ENCODE peak calls at places on chromosomes 4 and X, in five cellular contexts. L is BJ; F is lung; U is effector memory CD8-positive, alpha-beta T cell; N is AG09319. X is an unnamed sample.

GRCh38 chr4:177163532-177163931 is 146.1 kb upstream of the NEIL3 start:
- DNase-seq in N (no peak), F (no peak), L (no peak), U (no peak), X (no peak)

GRCh38 chr4:74158561-74159396 is 861 bp downstream of the MTHFD2L start:
- DNase-seq in F (no peak), N (no peak), U (no peak), L (no peak), X (no peak)

GRCh38 chr4:78056265-78057129 is 626 bp upstream of the FRAS1 start:
- DNase-seq in L (peak; percentile 53), N (peak; percentile 30), U (no peak), F (peak; percentile 81), X (no peak)

GRCh38 chrX:12956704-12957541 is 18.0 kb upstream of the TMSB4X start:
- DNase-seq in U (peak; percentile 43), L (no peak), N (no peak), F (no peak), X (peak; percentile 85)

GRCh38 chr4:77002721-77003120 is 53.2 kb downstream of the SEPTIN11 start:
- DNase-seq in N (no peak), L (no peak), F (no peak), U (no peak), X (no peak)

GRCh38 chr4:66694716-66695115 is 850.6 kb downstream of the CENPC start:
- DNase-seq in L (no peak), U (no peak), N (no peak), F (no peak), X (no peak)

GRCh38 chr4:16024009-16024408 is 59.8 kb downstream of the PROM1 start:
- DNase-seq in U (no peak), L (no peak), N (no peak), F (no peak), X (no peak)

GRCh38 chrX:9562851-9563250 is 98.0 kb downstream of the TBL1X start:
- DNase-seq in N (peak; percentile 46), F (no peak), L (peak; percentile 57), U (no peak), X (no peak)

GRCh38 chr4:86961605-86962295 is 26.9 kb downstream of the AFF1 start:
- DNase-seq in N (no peak), F (no peak), L (no peak), U (no peak), X (no peak)

GRCh38 chr4:158599150-158599549 is 72.5 kb downstream of the C4orf46 start:
- DNase-seq in F (no peak), U (no peak), N (no peak), L (no peak), X (no peak)

GRCh38 chr4:174332741-174333493 is 49.2 kb downstream of the CEP44 start:
- DNase-seq in F (no peak), U (no peak), L (no peak), N (no peak), X (no peak)

GRCh38 chrX:114599305-114599704 is 15.4 kb downstream of the HTR2C start:
- DNase-seq in F (no peak), N (no peak), L (no peak), U (no peak), X (no peak)

GRCh38 chr4:102734591-102735385 is 26.0 kb downstream of the MANBA start:
- DNase-seq in N (no peak), U (no peak), L (no peak), F (no peak), X (no peak)

GRCh38 chr4:129905256-129905655 is 809.3 kb downstream of the C4orf33 start:
- DNase-seq in U (no peak), L (no peak), N (no peak), F (no peak), X (no peak)